ENCODE peak calls at places on chromosomes 12 and 14, in ten cellular contexts. K is GM23338; N is RWPE1; G is CD4-positive, alpha-beta T cell; D is body of pancreas; H is lower lobe of right lung; X is SJSA1; L is neural progenitor cell; J is CD8-positive, alpha-beta T cell; Y is thyroid gland. C is an unnamed sample.

GRCh38 chr14:34593740-34594375 is 36.1 kb downstream of the SNX6 start:
- DNase-seq in K (no peak), N (no peak), G (no peak), D (no peak), H (no peak), X (no peak), L (no peak), J (no peak), Y (no peak), C (no peak)

GRCh38 chr12:46855760-46856159 is 30.0 kb upstream of the SLC38A4 start:
- DNase-seq in K (no peak), N (no peak), G (no peak), D (no peak), H (no peak), X (no peak), L (no peak), J (no peak), Y (no peak), C (no peak)

GRCh38 chr12:19709889-19710288 is 270.6 kb downstream of the AEBP2 start:
- DNase-seq in K (no peak), N (no peak), G (no peak), D (no peak), H (no peak), X (no peak), L (no peak), J (no peak), Y (peak; percentile 20), C (no peak)

GRCh38 chr14:31411218-31411727 is 9.1 kb downstream of the HEATR5A start:
- DNase-seq in K (no peak), N (no peak), G (no peak), D (no peak), H (no peak), X (no peak), L (no peak), J (no peak), Y (no peak), C (no peak)

GRCh38 chr14:75563931-75564330 is 14.5 kb upstream of the FLVCR2 start:
- DNase-seq in K (no peak), N (no peak), G (no peak), D (no peak), H (no peak), X (no peak), L (no peak), J (no peak), Y (no peak), C (no peak)

GRCh38 chr12:93441111-93441616 is 583 bp downstream of the UBE2N start:
- DNase-seq in K (peak; percentile 45), N (peak; percentile 36), G (peak; percentile 14), D (peak; percentile 21), H (peak; percentile 73), X (no peak), L (peak; percentile 61), J (peak; percentile 37), Y (peak; percentile 28), C (no peak)

GRCh38 chr12:119624971-119625370 is 31.4 kb downstream of the TMEM233 start:
- DNase-seq in K (no peak), N (no peak), G (no peak), D (no peak), H (no peak), X (no peak), L (no peak), J (no peak), Y (no peak), C (no peak)

GRCh38 chr14:78758333-78758732 is 588.2 kb downstream of the NRXN3 start:
- DNase-seq in K (peak; percentile 63), N (no peak), G (no peak), D (no peak), H (no peak), X (no peak), L (peak; percentile 59), J (no peak), Y (peak; percentile 27), C (no peak)

GRCh38 chr14:52124791-52125661 is 56.2 kb upstream of the NID2 start:
- DNase-seq in K (peak; percentile 55), N (peak; percentile 23), G (no peak), D (no peak), H (no peak), X (no peak), L (peak; percentile 27), J (no peak), Y (no peak), C (no peak)

GRCh38 chr14:78970677-78971076 is 800.5 kb downstream of the NRXN3 start:
- DNase-seq in K (no peak), N (no peak), G (no peak), D (no peak), H (no peak), X (no peak), L (peak; percentile 31), J (no peak), Y (no peak), C (no peak)

GRCh38 chr14:85578925-85579324 is 49.0 kb downstream of the FLRT2 start:
- DNase-seq in K (no peak), N (no peak), G (no peak), D (no peak), H (no peak), X (no peak), L (no peak), J (no peak), Y (no peak), C (no peak)

DNA sequence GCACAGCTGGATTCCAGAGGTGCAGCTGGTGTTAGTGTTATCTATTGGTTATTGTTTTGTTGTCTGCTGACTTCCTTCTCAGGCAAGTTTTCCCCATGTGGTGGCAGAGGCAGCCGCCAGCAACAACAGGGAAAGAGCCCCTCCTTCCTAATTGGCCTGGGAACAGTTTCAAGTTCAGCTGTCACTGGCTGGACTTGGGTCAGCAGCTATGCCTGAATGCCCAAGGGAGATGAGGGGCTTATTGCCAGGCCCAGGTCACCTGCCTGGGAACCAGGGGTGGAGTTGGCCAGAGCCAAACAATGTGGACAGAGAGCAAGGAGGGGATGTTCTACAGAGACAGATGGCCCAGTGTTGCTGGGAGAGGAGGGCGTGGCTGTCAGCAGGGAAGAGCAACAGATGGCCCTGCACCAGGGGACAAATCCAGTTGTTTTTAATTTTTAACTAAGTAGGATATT is 38.3 kb downstream of the TPCN1 start:
- DNase-seq in K (peak; percentile 21), N (no peak), G (no peak), D (peak; percentile 87), H (peak; percentile 63), X (no peak), L (no peak), J (no peak), Y (peak; percentile 92), C (no peak)
- H3K27ac ChIP-seq in K (peak overlapping the region; percentile 12), N (peak overlapping the region; percentile 39), G (no peak overlapping the region), D (peak overlapping the region; percentile 69), H (peak overlapping the region; percentile 74), X (no peak overlapping the region), L (no peak overlapping the region), J (no peak overlapping the region), Y (peak overlapping the region; percentile 77), C (peak overlapping the region; percentile 81)

DNA sequence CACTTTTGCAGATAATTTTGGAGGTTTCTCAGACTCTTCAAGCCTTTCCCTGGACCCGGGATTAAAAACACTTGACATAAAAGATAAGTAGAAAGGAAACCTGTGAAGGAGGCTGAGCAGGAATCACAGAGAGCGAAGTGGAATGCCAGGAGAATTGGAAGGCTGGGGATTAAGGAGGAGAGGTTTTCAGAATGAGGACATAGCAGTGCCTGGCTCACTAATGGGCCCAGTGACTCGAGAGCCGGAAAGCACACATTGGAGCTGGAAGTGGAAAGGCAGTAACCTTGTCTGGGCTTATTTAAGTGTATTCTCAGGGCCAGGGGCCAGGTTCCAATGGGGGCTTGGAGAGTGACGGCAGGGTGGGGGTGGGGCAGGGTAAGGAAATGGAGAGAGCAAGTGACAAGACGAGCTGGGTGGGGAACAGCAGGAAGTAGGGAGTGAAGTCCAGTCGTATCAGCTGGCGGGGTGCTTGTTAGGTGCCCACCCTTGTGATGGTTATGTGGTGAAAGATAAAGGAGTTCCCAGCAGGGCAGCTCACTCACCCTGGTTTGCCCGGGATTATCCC is 13.1 kb downstream of the EVL start:
- DNase-seq in K (no peak), N (no peak), G (no peak), D (no peak), H (no peak), X (peak; percentile 14), L (peak; percentile 45), J (no peak), Y (no peak), C (no peak)
- H3K27ac ChIP-seq in K (no peak overlapping the region), N (no peak overlapping the region), G (peak overlapping the region; percentile 96), D (no peak overlapping the region), H (peak overlapping the region; percentile 50), X (peak overlapping the region; percentile 40), L (no peak overlapping the region), J (peak overlapping the region; percentile 55), Y (no peak overlapping the region), C (peak overlapping the region; percentile 41)

GRCh38 chr14:102603293-102603907 is 11.0 kb downstream of the RCOR1 start:
- DNase-seq in K (no peak), N (no peak), G (no peak), D (no peak), H (no peak), X (no peak), L (no peak), J (no peak), Y (peak; percentile 40), C (no peak)
- H3K27ac ChIP-seq in K (peak overlapping the region; percentile 21), N (peak overlapping the region; percentile 51), G (no peak overlapping the region), D (no peak overlapping the region), H (peak overlapping the region; percentile 51), X (no peak overlapping the region), L (no peak overlapping the region), J (no peak overlapping the region), Y (no peak overlapping the region), C (no peak overlapping the region)

DNA sequence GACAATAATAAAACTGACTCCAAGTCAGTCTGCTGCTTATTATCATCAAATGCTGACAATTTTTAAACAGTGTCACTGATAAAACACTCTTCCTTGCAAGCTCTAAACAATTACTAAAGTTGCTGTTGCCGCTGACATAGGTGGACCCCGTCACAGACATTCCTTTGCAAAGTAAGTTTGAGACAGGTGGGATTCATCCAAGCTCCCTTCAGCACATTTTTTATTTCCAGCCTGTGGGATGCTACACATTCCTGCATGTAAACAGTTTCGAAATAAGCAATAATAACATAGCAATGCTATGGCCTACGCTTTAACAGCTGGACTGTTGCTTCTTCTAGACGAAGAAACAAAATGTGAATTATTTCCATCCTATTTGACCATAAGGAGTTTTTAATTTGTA is 85.4 kb upstream of the HIF1A start:
- DNase-seq in K (peak; percentile 58), N (no peak), G (no peak), D (no peak), H (no peak), X (no peak), L (no peak), J (no peak), Y (no peak), C (no peak)
- H3K27ac ChIP-seq in K (peak overlapping the region; percentile 94), N (no peak overlapping the region), G (no peak overlapping the region), D (no peak overlapping the region), H (no peak overlapping the region), X (no peak overlapping the region), L (no peak overlapping the region), J (no peak overlapping the region), Y (no peak overlapping the region), C (peak overlapping the region; percentile 47)

GRCh38 chr12:26058308-26058707 is 66.5 kb downstream of the BHLHE41 start:
- DNase-seq in K (peak; percentile 22), N (no peak), G (no peak), D (no peak), H (no peak), X (no peak), L (no peak), J (no peak), Y (no peak), C (no peak)
- H3K27ac ChIP-seq in K (no peak overlapping the region), N (no peak overlapping the region), G (no peak overlapping the region), D (no peak overlapping the region), H (no peak overlapping the region), X (no peak overlapping the region), L (no peak overlapping the region), J (no peak overlapping the region), Y (no peak overlapping the region), C (no peak overlapping the region)